ENCODE peak calls at places on chromosomes 1 and 21, in four cellular contexts. One of them, this sample, is unnamed.

GRCh38 chr21:46168238-46168637 is 12.9 kb upstream of the FTCD start:
- DNase-seq in adrenal gland: no peak
- DNase-seq in breast epithelium: no peak
- DNase-seq in ovary: peak
- DNase-seq in this sample: no peak

GRCh38 chr1:213724640-213725536 is 262.9 kb upstream of the PROX1 start:
- DNase-seq in breast epithelium: no peak
- DNase-seq in ovary: no peak
- DNase-seq in adrenal gland: no peak
- DNase-seq in this sample: no peak

GRCh38 chr1:229119876-229120275 is 151.0 kb upstream of the RAB4A start:
- DNase-seq in adrenal gland: no peak
- DNase-seq in ovary: no peak
- DNase-seq in breast epithelium: no peak
- DNase-seq in this sample: no peak

GRCh38 chr1:110462964-110463363 is 12.0 kb downstream of the PROK1 start:
- DNase-seq in ovary: no peak
- DNase-seq in adrenal gland: no peak
- DNase-seq in breast epithelium: no peak
- DNase-seq in this sample: no peak

GRCh38 chr1:208437416-208437815 is 193.2 kb upstream of the PLXNA2 start:
- DNase-seq in adrenal gland: no peak
- DNase-seq in ovary: no peak
- DNase-seq in breast epithelium: no peak
- DNase-seq in this sample: no peak

GRCh38 chr1:96365596-96365995 is 356.0 kb upstream of the PTBP2 start:
- DNase-seq in ovary: no peak
- DNase-seq in adrenal gland: no peak
- DNase-seq in breast epithelium: no peak
- DNase-seq in this sample: no peak

GRCh38 chr1:107538502-107538901 is 397.7 kb downstream of the NTNG1 start:
- DNase-seq in breast epithelium: no peak
- DNase-seq in ovary: no peak
- DNase-seq in adrenal gland: no peak
- DNase-seq in this sample: no peak

GRCh38 chr1:201149400-201149799 is 4.9 kb downstream of the TMEM9 start:
- DNase-seq in ovary: no peak
- DNase-seq in breast epithelium: no peak
- DNase-seq in adrenal gland: no peak
- DNase-seq in this sample: no peak

GRCh38 chr21:46059195-46059594 is 38.7 kb upstream of the COL6A2 start:
- DNase-seq in ovary: peak
- DNase-seq in breast epithelium: no peak
- DNase-seq in adrenal gland: no peak
- DNase-seq in this sample: no peak

GRCh38 chr1:199272107-199272506 is 633.3 kb downstream of the PTPRC start:
- DNase-seq in adrenal gland: no peak
- DNase-seq in breast epithelium: no peak
- DNase-seq in ovary: no peak
- DNase-seq in this sample: no peak

GRCh38 chr21:38861006-38861405 is 55.3 kb downstream of the ETS2 start:
- DNase-seq in breast epithelium: no peak
- DNase-seq in adrenal gland: no peak
- DNase-seq in ovary: no peak
- DNase-seq in this sample: no peak
- H3K27ac ChIP-seq in breast epithelium: no peak
- H3K27ac ChIP-seq in adrenal gland: no peak
- H3K27ac ChIP-seq in ovary: no peak
- H3K27ac ChIP-seq in this sample: no peak

GRCh38 chr1:116375165-116375883 is 2.3 kb downstream of the ATP1A1 start:
- DNase-seq in breast epithelium: no peak
- DNase-seq in adrenal gland: no peak
- DNase-seq in ovary: no peak
- DNase-seq in this sample: no peak
- H3K27ac ChIP-seq in breast epithelium: peak
- H3K27ac ChIP-seq in adrenal gland: peak
- H3K27ac ChIP-seq in ovary: peak
- H3K27ac ChIP-seq in this sample: peak

GRCh38 chr1:164688791-164689190 is 129.8 kb downstream of the PBX1 start:
- DNase-seq in breast epithelium: no peak
- DNase-seq in ovary: no peak
- DNase-seq in adrenal gland: peak
- DNase-seq in this sample: no peak

GRCh38 chr1:164693564-164694359 is 134.8 kb downstream of the PBX1 start:
- DNase-seq in adrenal gland: no peak
- DNase-seq in breast epithelium: no peak
- DNase-seq in ovary: no peak
- DNase-seq in this sample: no peak

GRCh38 chr1:164685656-164686055 is 126.7 kb downstream of the PBX1 start:
- DNase-seq in breast epithelium: no peak
- DNase-seq in adrenal gland: no peak
- DNase-seq in ovary: no peak
- DNase-seq in this sample: no peak

GRCh38 chr1:164692420-164692819 is 133.4 kb downstream of the PBX1 start:
- DNase-seq in adrenal gland: no peak
- DNase-seq in breast epithelium: no peak
- DNase-seq in ovary: no peak
- DNase-seq in this sample: no peak

GRCh38 chr1:164689672-164690655 is 131.0 kb downstream of the PBX1 start:
- DNase-seq in breast epithelium: no peak
- DNase-seq in ovary: no peak
- DNase-seq in adrenal gland: peak
- DNase-seq in this sample: no peak
- H3K27ac ChIP-seq in breast epithelium: no peak
- H3K27ac ChIP-seq in ovary: no peak
- H3K27ac ChIP-seq in adrenal gland: no peak
- H3K27ac ChIP-seq in this sample: no peak

GRCh38 chr1:100532645-100533044 is 5.3 kb upstream of the GPR88 start:
- DNase-seq in breast epithelium: no peak
- DNase-seq in adrenal gland: no peak
- DNase-seq in ovary: no peak
- DNase-seq in this sample: no peak
- H3K27ac ChIP-seq in breast epithelium: no peak
- H3K27ac ChIP-seq in adrenal gland: no peak
- H3K27ac ChIP-seq in ovary: no peak
- H3K27ac ChIP-seq in this sample: no peak